ENCODE peak calls at places on chromosomes 5 and 9, in eight cellular contexts. One of them, this sample, is unnamed.

GRCh38 chr9:134724231-134724911 is 82.8 kb downstream of the COL5A1 start:
- DNase-seq in body of pancreas: no peak
- DNase-seq in stomach: no peak
- DNase-seq in uterus: no peak
- DNase-seq in tibial nerve: peak; percentile 33
- DNase-seq in prostate gland: no peak
- DNase-seq in GM12878: no peak
- DNase-seq in transverse colon: no peak
- DNase-seq in this sample: no peak

GRCh38 chr5:68817696-68818695 is 275.8 kb upstream of the SLC30A5 start:
- DNase-seq in body of pancreas: no peak
- DNase-seq in transverse colon: no peak
- DNase-seq in uterus: no peak
- DNase-seq in stomach: no peak
- DNase-seq in GM12878: no peak
- DNase-seq in tibial nerve: no peak
- DNase-seq in prostate gland: no peak
- DNase-seq in this sample: no peak

GRCh38 chr5:163915481-163915961 is 410.1 kb downstream of the MAT2B start:
- DNase-seq in GM12878: peak; percentile 62
- DNase-seq in transverse colon: peak; percentile 52
- DNase-seq in stomach: no peak
- DNase-seq in prostate gland: no peak
- DNase-seq in uterus: no peak
- DNase-seq in body of pancreas: no peak
- DNase-seq in tibial nerve: no peak
- DNase-seq in this sample: no peak

GRCh38 chr9:105993051-105993854 is 298.9 kb downstream of the TMEM38B start:
- DNase-seq in stomach: no peak
- DNase-seq in body of pancreas: no peak
- DNase-seq in tibial nerve: no peak
- DNase-seq in prostate gland: no peak
- DNase-seq in transverse colon: no peak
- DNase-seq in uterus: no peak
- DNase-seq in GM12878: no peak
- DNase-seq in this sample: no peak

GRCh38 chr5:142175039-142175438 is 66.5 kb downstream of the NDFIP1 start:
- DNase-seq in transverse colon: no peak
- DNase-seq in tibial nerve: no peak
- DNase-seq in body of pancreas: no peak
- DNase-seq in uterus: no peak
- DNase-seq in stomach: no peak
- DNase-seq in GM12878: no peak
- DNase-seq in prostate gland: no peak
- DNase-seq in this sample: no peak

GRCh38 chr9:98108540-98109031 is 10.4 kb downstream of the TRIM14 start:
- DNase-seq in uterus: no peak
- DNase-seq in body of pancreas: no peak
- DNase-seq in transverse colon: no peak
- DNase-seq in stomach: no peak
- DNase-seq in prostate gland: no peak
- DNase-seq in tibial nerve: no peak
- DNase-seq in GM12878: peak; percentile 80
- DNase-seq in this sample: no peak

GRCh38 chr5:164002653-164003052 is 497.2 kb downstream of the MAT2B start:
- DNase-seq in uterus: no peak
- DNase-seq in tibial nerve: no peak
- DNase-seq in transverse colon: no peak
- DNase-seq in prostate gland: no peak
- DNase-seq in stomach: no peak
- DNase-seq in body of pancreas: no peak
- DNase-seq in GM12878: no peak
- DNase-seq in this sample: no peak

GRCh38 chr5:65066385-65066784 is 297.7 kb downstream of the CWC27 start:
- DNase-seq in uterus: no peak
- DNase-seq in GM12878: peak; percentile 92
- DNase-seq in body of pancreas: no peak
- DNase-seq in prostate gland: peak; percentile 22
- DNase-seq in tibial nerve: no peak
- DNase-seq in stomach: no peak
- DNase-seq in transverse colon: no peak
- DNase-seq in this sample: no peak

GRCh38 chr5:172881691-172882370 is 47.8 kb downstream of the ERGIC1 start:
- DNase-seq in stomach: peak; percentile 58
- DNase-seq in GM12878: peak; percentile 72
- DNase-seq in transverse colon: no peak
- DNase-seq in uterus: no peak
- DNase-seq in prostate gland: no peak
- DNase-seq in body of pancreas: no peak
- DNase-seq in tibial nerve: no peak
- DNase-seq in this sample: no peak

GRCh38 chr5:132342291-132343180 is 27.0 kb upstream of the SLC22A5 start:
- DNase-seq in stomach: no peak
- DNase-seq in uterus: no peak
- DNase-seq in body of pancreas: no peak
- DNase-seq in transverse colon: no peak
- DNase-seq in tibial nerve: no peak
- DNase-seq in prostate gland: no peak
- DNase-seq in GM12878: no peak
- DNase-seq in this sample: no peak

GRCh38 chr9:93675336-93676150 is 99.2 kb downstream of the PHF2 start:
- DNase-seq in prostate gland: no peak
- DNase-seq in GM12878: no peak
- DNase-seq in body of pancreas: peak; percentile 5
- DNase-seq in transverse colon: peak; percentile 5
- DNase-seq in uterus: peak; percentile 7
- DNase-seq in stomach: peak; percentile 22
- DNase-seq in tibial nerve: no peak
- DNase-seq in this sample: peak; percentile 45

GRCh38 chr5:126511961-126512360 is 83.1 kb downstream of the ALDH7A1 start:
- DNase-seq in prostate gland: no peak
- DNase-seq in stomach: no peak
- DNase-seq in tibial nerve: no peak
- DNase-seq in uterus: no peak
- DNase-seq in transverse colon: no peak
- DNase-seq in body of pancreas: no peak
- DNase-seq in GM12878: no peak
- DNase-seq in this sample: no peak

GRCh38 chr5:1832511-1833250 is 31.5 kb downstream of the NDUFS6 start:
- DNase-seq in body of pancreas: no peak
- DNase-seq in prostate gland: no peak
- DNase-seq in transverse colon: no peak
- DNase-seq in uterus: no peak
- DNase-seq in GM12878: no peak
- DNase-seq in tibial nerve: no peak
- DNase-seq in stomach: no peak
- DNase-seq in this sample: no peak

GRCh38 chr9:83620841-83621636 is 1.9 kb upstream of the IDNK start:
- DNase-seq in stomach: peak; percentile 53
- DNase-seq in uterus: no peak
- DNase-seq in transverse colon: peak; percentile 52
- DNase-seq in tibial nerve: peak; percentile 38
- DNase-seq in prostate gland: no peak
- DNase-seq in GM12878: no peak
- DNase-seq in body of pancreas: peak; percentile 63
- DNase-seq in this sample: no peak

GRCh38 chr9:120378680-120379079 is 201.3 kb downstream of the CDK5RAP2 start:
- DNase-seq in body of pancreas: no peak
- DNase-seq in uterus: no peak
- DNase-seq in transverse colon: no peak
- DNase-seq in stomach: no peak
- DNase-seq in tibial nerve: no peak
- DNase-seq in GM12878: no peak
- DNase-seq in prostate gland: no peak
- DNase-seq in this sample: no peak

GRCh38 chr9:136326061-136326776 is 1.1 kb upstream of the GPSM1 start:
- DNase-seq in uterus: no peak
- DNase-seq in stomach: no peak
- DNase-seq in prostate gland: no peak
- DNase-seq in GM12878: no peak
- DNase-seq in tibial nerve: no peak
- DNase-seq in body of pancreas: no peak
- DNase-seq in transverse colon: no peak
- DNase-seq in this sample: no peak

GRCh38 chr9:123375725-123376132 is 19.7 kb downstream of the CRB2 start:
- DNase-seq in prostate gland: no peak
- DNase-seq in stomach: no peak
- DNase-seq in GM12878: no peak
- DNase-seq in tibial nerve: no peak
- DNase-seq in transverse colon: peak; percentile 85
- DNase-seq in body of pancreas: no peak
- DNase-seq in uterus: peak; percentile 80
- DNase-seq in this sample: no peak

GRCh38 chr5:103461223-103461622 is 101.4 kb downstream of the NUDT12 start:
- DNase-seq in prostate gland: no peak
- DNase-seq in GM12878: no peak
- DNase-seq in transverse colon: no peak
- DNase-seq in uterus: no peak
- DNase-seq in tibial nerve: no peak
- DNase-seq in stomach: no peak
- DNase-seq in body of pancreas: no peak
- DNase-seq in this sample: no peak

GRCh38 chr9:101356619-101357018 is 28.2 kb downstream of the BAAT start:
- DNase-seq in stomach: no peak
- DNase-seq in transverse colon: no peak
- DNase-seq in prostate gland: no peak
- DNase-seq in GM12878: no peak
- DNase-seq in body of pancreas: no peak
- DNase-seq in tibial nerve: no peak
- DNase-seq in uterus: no peak
- DNase-seq in this sample: no peak

GRCh38 chr5:118873417-118873816 is 114.9 kb downstream of the DTWD2 start:
- DNase-seq in transverse colon: no peak
- DNase-seq in uterus: no peak
- DNase-seq in tibial nerve: no peak
- DNase-seq in GM12878: no peak
- DNase-seq in stomach: no peak
- DNase-seq in body of pancreas: no peak
- DNase-seq in prostate gland: no peak
- DNase-seq in this sample: no peak

GRCh38 chr5:172088801-172089200 is 82.4 kb upstream of the FBXW11 start:
- DNase-seq in body of pancreas: no peak
- DNase-seq in prostate gland: no peak
- DNase-seq in GM12878: no peak
- DNase-seq in tibial nerve: no peak
- DNase-seq in transverse colon: no peak
- DNase-seq in uterus: no peak
- DNase-seq in stomach: no peak
- DNase-seq in this sample: no peak

GRCh38 chr5:101678494-101679193 is 617.4 kb downstream of the SLCO4C1 start:
- DNase-seq in stomach: peak; percentile 60
- DNase-seq in GM12878: peak; percentile 7
- DNase-seq in tibial nerve: peak; percentile 83
- DNase-seq in prostate gland: peak; percentile 6
- DNase-seq in transverse colon: peak; percentile 57
- DNase-seq in body of pancreas: peak; percentile 75
- DNase-seq in uterus: peak; percentile 16
- DNase-seq in this sample: peak; percentile 52
- TF ChIP-seq POLR2A in stomach: no peak
- TF ChIP-seq POLR2A in GM12878: no peak
- TF ChIP-seq POLR2A in tibial nerve: no peak
- TF ChIP-seq POLR2A in prostate gland: no peak
- TF ChIP-seq POLR2A in transverse colon: no peak
- TF ChIP-seq POLR2A in body of pancreas: no peak
- TF ChIP-seq POLR2A in uterus: no peak
- TF ChIP-seq POLR2A in this sample: no peak

GRCh38 chr5:67414712-67415111 is 218.1 kb upstream of the CD180 start:
- DNase-seq in transverse colon: no peak
- DNase-seq in GM12878: no peak
- DNase-seq in prostate gland: no peak
- DNase-seq in body of pancreas: no peak
- DNase-seq in stomach: no peak
- DNase-seq in tibial nerve: no peak
- DNase-seq in uterus: no peak
- DNase-seq in this sample: no peak
- H3K27me3 ChIP-seq in transverse colon: no peaks in the 10 kb centered on the region
- H3K27me3 ChIP-seq in GM12878: no peaks in the 10 kb centered on the region
- H3K27me3 ChIP-seq in prostate gland: no peaks in the 10 kb centered on the region
- H3K27me3 ChIP-seq in body of pancreas: no peaks in the 10 kb centered on the region
- H3K27me3 ChIP-seq in stomach: no peaks in the 10 kb centered on the region
- H3K27me3 ChIP-seq in tibial nerve: no peaks in the 10 kb centered on the region
- H3K27me3 ChIP-seq in uterus: no peaks in the 10 kb centered on the region
- H3K27me3 ChIP-seq in this sample: no peaks in the 10 kb centered on the region

DNA sequence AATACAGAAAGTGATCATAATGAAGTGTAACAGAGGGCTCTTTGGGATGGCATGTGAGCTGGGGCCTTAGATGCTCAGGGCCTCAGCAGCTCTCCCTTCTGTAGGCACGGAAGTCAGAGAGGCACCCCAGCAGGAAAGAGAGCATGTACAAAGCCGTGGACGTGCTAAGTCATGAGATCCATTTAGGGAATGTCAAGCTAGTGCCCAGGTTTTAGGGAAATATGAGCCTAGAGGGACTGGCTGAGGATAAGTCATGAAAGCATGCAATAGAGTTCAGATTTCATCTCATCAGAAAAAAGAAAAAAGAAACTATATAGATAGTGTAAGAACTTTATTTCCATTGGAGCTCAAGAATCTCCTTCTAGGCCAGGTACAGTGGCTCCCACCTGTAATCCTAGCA is 379.5 kb upstream of the KLF4 start:
- DNase-seq in uterus: no peak
- DNase-seq in transverse colon: no peak
- DNase-seq in body of pancreas: no peak
- DNase-seq in tibial nerve: no peak
- DNase-seq in prostate gland: no peak
- DNase-seq in stomach: no peak
- DNase-seq in GM12878: no peak
- DNase-seq in this sample: no peak
- H3K4me3 ChIP-seq in uterus: no peak overlapping the region
- H3K4me3 ChIP-seq in transverse colon: no peak overlapping the region
- H3K4me3 ChIP-seq in body of pancreas: no peak overlapping the region
- H3K4me3 ChIP-seq in tibial nerve: no peak overlapping the region
- H3K4me3 ChIP-seq in prostate gland: no peak overlapping the region
- H3K4me3 ChIP-seq in stomach: no peak overlapping the region
- H3K4me3 ChIP-seq in GM12878: no peak overlapping the region
- H3K4me3 ChIP-seq in this sample: no peak overlapping the region

GRCh38 chr9:115038138-115038537 is 79.8 kb downstream of the TNC start:
- DNase-seq in GM12878: no peak
- DNase-seq in stomach: no peak
- DNase-seq in body of pancreas: no peak
- DNase-seq in uterus: no peak
- DNase-seq in prostate gland: no peak
- DNase-seq in tibial nerve: no peak
- DNase-seq in transverse colon: no peak
- DNase-seq in this sample: no peak

GRCh38 chr9:115033800-115034199 is 84.2 kb downstream of the TNC start:
- DNase-seq in stomach: no peak
- DNase-seq in uterus: no peak
- DNase-seq in GM12878: no peak
- DNase-seq in body of pancreas: no peak
- DNase-seq in tibial nerve: no peak
- DNase-seq in transverse colon: no peak
- DNase-seq in prostate gland: no peak
- DNase-seq in this sample: no peak

GRCh38 chr9:115034801-115035200 is 83.2 kb downstream of the TNC start:
- DNase-seq in GM12878: no peak
- DNase-seq in prostate gland: no peak
- DNase-seq in stomach: no peak
- DNase-seq in uterus: no peak
- DNase-seq in tibial nerve: no peak
- DNase-seq in transverse colon: no peak
- DNase-seq in body of pancreas: no peak
- DNase-seq in this sample: no peak

GRCh38 chr9:115036691-115037090 is 81.3 kb downstream of the TNC start:
- DNase-seq in uterus: no peak
- DNase-seq in prostate gland: no peak
- DNase-seq in stomach: no peak
- DNase-seq in GM12878: no peak
- DNase-seq in transverse colon: no peak
- DNase-seq in tibial nerve: no peak
- DNase-seq in body of pancreas: no peak
- DNase-seq in this sample: peak; percentile 64

GRCh38 chr9:115035872-115036612 is 81.9 kb downstream of the TNC start:
- DNase-seq in uterus: no peak
- DNase-seq in stomach: no peak
- DNase-seq in tibial nerve: peak; percentile 26
- DNase-seq in transverse colon: no peak
- DNase-seq in body of pancreas: no peak
- DNase-seq in prostate gland: no peak
- DNase-seq in GM12878: peak; percentile 77
- DNase-seq in this sample: peak; percentile 53
- TF ChIP-seq POLR2A in uterus: no peak
- TF ChIP-seq POLR2A in stomach: no peak
- TF ChIP-seq POLR2A in tibial nerve: no peak
- TF ChIP-seq POLR2A in transverse colon: no peak
- TF ChIP-seq POLR2A in body of pancreas: no peak
- TF ChIP-seq POLR2A in prostate gland: no peak
- TF ChIP-seq POLR2A in GM12878: no peak
- TF ChIP-seq POLR2A in this sample: no peak